ENCODE peak calls at places on chromosome 4, in four cellular contexts. One of them, this sample, is unnamed.

GRCh38 chr4:79390890-79391289 is 17.1 kb downstream of the GK2 start:
- DNase-seq in H1: no peak
- DNase-seq in HepG2: no peak
- DNase-seq in K562: no peak
- DNase-seq in this sample: no peak

GRCh38 chr4:83252782-83253405 is 31.7 kb downstream of the COQ2 start:
- DNase-seq in H1: peak
- DNase-seq in K562: peak
- DNase-seq in HepG2: peak
- DNase-seq in this sample: no peak

GRCh38 chr4:184733654-184734524 is at the start of gene CENPU:
- DNase-seq in HepG2: peak
- DNase-seq in H1: peak
- DNase-seq in K562: peak
- DNase-seq in this sample: peak

GRCh38 chr4:147682755-147683154 is 1.2 kb downstream of the PRMT9 start:
- DNase-seq in HepG2: no peak
- DNase-seq in H1: no peak
- DNase-seq in K562: no peak
- DNase-seq in this sample: no peak

GRCh38 chr4:151034829-151035228 is 19.7 kb upstream of the LRBA start:
- DNase-seq in HepG2: no peak
- DNase-seq in H1: no peak
- DNase-seq in K562: no peak
- DNase-seq in this sample: no peak

GRCh38 chr4:122963222-122963621 is 40.8 kb upstream of the NUDT6 start:
- DNase-seq in H1: no peak
- DNase-seq in K562: no peak
- DNase-seq in HepG2: no peak
- DNase-seq in this sample: no peak

GRCh38 chr4:152165146-152165545 is 370.7 kb downstream of the FBXW7 start:
- DNase-seq in K562: no peak
- DNase-seq in HepG2: no peak
- DNase-seq in H1: peak
- DNase-seq in this sample: no peak

GRCh38 chr4:31923634-31924033 is 1203.5 kb downstream of the PCDH7 start:
- DNase-seq in HepG2: no peak
- DNase-seq in H1: no peak
- DNase-seq in K562: no peak
- DNase-seq in this sample: no peak

GRCh38 chr4:130640583-130640982 is 1544.6 kb downstream of the C4orf33 start:
- DNase-seq in H1: no peak
- DNase-seq in HepG2: no peak
- DNase-seq in K562: no peak
- DNase-seq in this sample: no peak

GRCh38 chr4:125726121-125726520 is 411.4 kb downstream of the FAT4 start:
- DNase-seq in H1: no peak
- DNase-seq in K562: no peak
- DNase-seq in HepG2: no peak
- DNase-seq in this sample: no peak

GRCh38 chr4:152992027-152992426 is 55.9 kb downstream of the FHDC1 start:
- DNase-seq in H1: no peak
- DNase-seq in K562: no peak
- DNase-seq in HepG2: no peak
- DNase-seq in this sample: no peak

GRCh38 chr4:10803944-10804343 is 119.4 kb upstream of the CLNK start:
- DNase-seq in HepG2: no peak
- DNase-seq in H1: no peak
- DNase-seq in K562: no peak
- DNase-seq in this sample: no peak

GRCh38 chr4:14646831-14647230 is 355.4 kb upstream of the CPEB2 start:
- DNase-seq in HepG2: no peak
- DNase-seq in K562: no peak
- DNase-seq in H1: no peak
- DNase-seq in this sample: no peak

GRCh38 chr4:159024266-159024665 is 78.6 kb upstream of the RAPGEF2 start:
- DNase-seq in H1: no peak
- DNase-seq in HepG2: no peak
- DNase-seq in K562: no peak
- DNase-seq in this sample: no peak

GRCh38 chr4:56979674-56980073 is 978 bp downstream of the POLR2B start:
- DNase-seq in HepG2: peak
- DNase-seq in K562: no peak
- DNase-seq in H1: no peak
- DNase-seq in this sample: no peak

GRCh38 chr4:11218692-11219091 is 210.0 kb downstream of the HS3ST1 start:
- DNase-seq in K562: no peak
- DNase-seq in HepG2: no peak
- DNase-seq in H1: no peak
- DNase-seq in this sample: no peak

GRCh38 chr4:181685911-181686310 is 557.3 kb upstream of the TENM3 start:
- DNase-seq in K562: no peak
- DNase-seq in H1: no peak
- DNase-seq in HepG2: no peak
- DNase-seq in this sample: no peak

GRCh38 chr4:158484173-158484885 is 37.4 kb upstream of the RXFP1 start:
- DNase-seq in HepG2: no peak
- DNase-seq in K562: no peak
- DNase-seq in H1: no peak
- DNase-seq in this sample: no peak

GRCh38 chr4:138573246-138573645 is 331.1 kb upstream of the SLC7A11 start:
- DNase-seq in K562: no peak
- DNase-seq in H1: no peak
- DNase-seq in HepG2: no peak
- DNase-seq in this sample: no peak

GRCh38 chr4:75547647-75548387 is 8.0 kb upstream of the ODAPH start:
- DNase-seq in K562: no peak
- DNase-seq in H1: no peak
- DNase-seq in HepG2: peak
- DNase-seq in this sample: no peak

GRCh38 chr4:169238445-169238844 is 32.3 kb downstream of the SH3RF1 start:
- DNase-seq in H1: no peak
- DNase-seq in HepG2: no peak
- DNase-seq in K562: no peak
- DNase-seq in this sample: no peak

GRCh38 chr4:142959156-142959555 is 113.1 kb upstream of the INPP4B start:
- DNase-seq in H1: no peak
- DNase-seq in K562: no peak
- DNase-seq in HepG2: no peak
- DNase-seq in this sample: no peak

GRCh38 chr4:185213341-185213740 is 3.9 kb downstream of the SNX25 start:
- DNase-seq in K562: no peak
- DNase-seq in HepG2: no peak
- DNase-seq in H1: no peak
- DNase-seq in this sample: no peak

GRCh38 chr4:152064282-152064681 is 303.5 kb upstream of the GATB start:
- DNase-seq in HepG2: no peak
- DNase-seq in K562: no peak
- DNase-seq in H1: no peak
- DNase-seq in this sample: no peak

GRCh38 chr4:114349543-114350175 is 248.9 kb upstream of the UGT8 start:
- DNase-seq in HepG2: no peak
- DNase-seq in K562: no peak
- DNase-seq in H1: no peak
- DNase-seq in this sample: no peak

GRCh38 chr4:106708604-106708876 is 327.6 kb downstream of the DKK2 start:
- DNase-seq in HepG2: no peak
- DNase-seq in K562: no peak
- DNase-seq in H1: no peak
- DNase-seq in this sample: no peak

GRCh38 chr4:149914521-149915115 is 99.0 kb upstream of the IQCM start:
- DNase-seq in HepG2: peak
- DNase-seq in K562: peak
- DNase-seq in H1: no peak
- DNase-seq in this sample: no peak

GRCh38 chr4:18691431-18692200 is 670.1 kb upstream of the LCORL start:
- DNase-seq in H1: peak
- DNase-seq in K562: no peak
- DNase-seq in HepG2: peak
- DNase-seq in this sample: no peak

GRCh38 chr4:149344436-149344835 is 471.2 kb downstream of the IQCM start:
- DNase-seq in H1: no peak
- DNase-seq in K562: no peak
- DNase-seq in HepG2: no peak
- DNase-seq in this sample: no peak

GRCh38 chr4:19945501-19945900 is 306.2 kb upstream of the SLIT2 start:
- DNase-seq in HepG2: no peak
- DNase-seq in K562: no peak
- DNase-seq in H1: no peak
- DNase-seq in this sample: no peak

GRCh38 chr4:43496188-43496587 is 603.7 kb downstream of the GRXCR1 start:
- DNase-seq in HepG2: no peak
- DNase-seq in H1: no peak
- DNase-seq in K562: no peak
- DNase-seq in this sample: no peak

GRCh38 chr4:56253631-56254241 is 133.6 kb downstream of the AASDH start:
- DNase-seq in H1: no peak
- DNase-seq in HepG2: no peak
- DNase-seq in K562: no peak
- DNase-seq in this sample: no peak

GRCh38 chr4:110878992-110879391 is 256.1 kb upstream of the PITX2 start:
- DNase-seq in K562: no peak
- DNase-seq in HepG2: no peak
- DNase-seq in H1: no peak
- DNase-seq in this sample: no peak

GRCh38 chr4:76590847-76591281 is 155.8 kb downstream of the SHROOM3 start:
- DNase-seq in K562: no peak
- DNase-seq in HepG2: no peak
- DNase-seq in H1: no peak
- DNase-seq in this sample: no peak
- TF ChIP-seq POLR2AphosphoS5 in K562: no peak
- TF ChIP-seq POLR2AphosphoS5 in HepG2: no peak
- TF ChIP-seq POLR2AphosphoS5 in H1: no peak
- TF ChIP-seq POLR2AphosphoS5 in this sample: no peak

DNA sequence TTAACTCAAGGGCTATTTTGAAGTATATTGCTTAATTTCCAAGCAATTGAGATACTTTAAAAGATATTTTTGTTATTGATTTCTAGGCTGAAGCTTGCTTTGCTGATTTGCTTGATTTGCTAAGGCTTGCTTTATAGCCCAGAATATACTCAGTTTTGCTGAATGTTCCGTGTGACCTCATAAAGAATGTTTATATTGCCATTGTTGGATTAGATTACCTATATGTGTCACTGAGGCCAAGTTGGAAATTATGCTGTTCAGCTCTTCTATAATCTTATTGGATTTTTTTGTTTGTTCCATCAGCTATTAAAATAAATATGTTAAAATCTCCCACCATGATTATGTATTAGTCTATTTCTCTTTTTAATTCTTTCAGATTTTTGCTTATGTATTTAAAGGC is 13.0 kb downstream of the TBC1D19 start:
- DNase-seq in HepG2: no peak
- DNase-seq in H1: no peak
- DNase-seq in K562: no peak
- DNase-seq in this sample: no peak
- TF ChIP-seq KDM1A in HepG2: no peak
- TF ChIP-seq KDM1A in H1: no peak
- TF ChIP-seq KDM1A in K562: no peak
- TF ChIP-seq KDM1A in this sample: no peak

DNA sequence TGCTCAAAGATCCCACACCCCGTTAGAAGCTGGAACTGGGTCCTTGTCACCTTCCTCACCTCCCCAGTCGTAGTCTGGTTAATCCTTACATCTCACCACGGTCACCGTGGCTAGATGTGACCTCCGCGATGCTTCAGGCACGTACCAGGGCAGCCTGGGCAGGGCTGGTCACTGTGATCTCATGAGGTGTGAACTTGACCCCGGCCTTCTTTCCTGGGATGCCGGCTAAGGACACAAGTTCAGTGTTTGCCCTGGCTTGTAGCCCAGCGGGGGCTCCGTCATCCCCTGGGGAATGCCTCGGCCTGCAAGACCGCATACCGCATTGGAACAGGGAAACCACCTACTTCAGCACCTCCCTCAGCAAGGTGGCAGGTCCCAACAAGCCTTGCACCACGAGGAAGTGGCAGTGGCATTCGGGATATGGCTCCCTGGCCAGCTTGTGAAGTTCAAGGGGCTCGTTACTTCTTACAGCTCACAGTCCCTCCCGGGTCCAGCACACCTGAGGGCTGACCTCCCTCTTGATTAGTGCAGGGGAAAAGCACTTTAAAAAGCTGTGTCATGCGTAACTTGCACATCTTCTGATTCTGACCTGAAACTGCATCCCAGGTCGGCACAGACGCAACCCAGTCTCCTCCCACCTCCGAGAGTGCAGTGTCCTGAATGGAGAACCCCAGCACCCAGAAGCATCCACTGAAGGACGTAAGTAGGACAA is 25.9 kb downstream of the NOP14 start:
- DNase-seq in HepG2: peak
- DNase-seq in K562: no peak
- DNase-seq in H1: no peak
- DNase-seq in this sample: peak
- TF ChIP-seq POLR2AphosphoS5 in HepG2: peak
- TF ChIP-seq POLR2AphosphoS5 in K562: peak
- TF ChIP-seq POLR2AphosphoS5 in H1: peak
- TF ChIP-seq POLR2AphosphoS5 in this sample: peak

DNA sequence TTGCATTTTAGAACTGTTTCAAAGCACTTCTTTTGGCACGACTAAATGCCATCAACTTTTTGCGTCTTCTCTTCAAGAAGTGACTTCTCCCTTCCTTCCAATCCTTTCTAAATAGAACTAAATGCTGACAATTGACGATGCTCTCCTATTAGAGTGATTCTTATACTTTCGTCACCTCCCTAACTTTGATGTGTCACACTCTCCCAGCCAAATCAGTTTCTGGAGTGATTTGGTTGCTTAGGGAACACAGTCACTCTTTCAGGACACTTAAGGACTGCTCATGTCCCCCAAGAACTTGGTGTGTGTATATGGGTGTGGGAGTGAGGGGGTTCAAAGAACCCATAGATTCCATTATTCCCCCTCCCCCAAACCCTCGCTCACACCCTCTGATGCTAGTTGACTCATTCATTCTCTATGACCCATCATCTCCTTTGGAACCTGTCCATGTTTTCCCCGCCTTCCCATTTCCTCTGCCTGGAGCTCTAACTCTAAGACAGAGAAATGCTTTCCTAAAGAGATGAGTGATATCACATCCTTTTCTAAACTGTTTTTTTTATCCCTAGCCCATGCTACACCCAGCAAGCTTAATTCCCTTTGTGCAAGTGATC is 26.8 kb upstream of the AREG start:
- DNase-seq in K562: no peak
- DNase-seq in HepG2: no peak
- DNase-seq in H1: no peak
- DNase-seq in this sample: no peak
- TF ChIP-seq KDM1A in K562: no peak
- TF ChIP-seq KDM1A in HepG2: no peak
- TF ChIP-seq KDM1A in H1: no peak
- TF ChIP-seq KDM1A in this sample: no peak

GRCh38 chr4:8274772-8275241 is 5.3 kb downstream of the HTRA3 start:
- DNase-seq in K562: no peak
- DNase-seq in H1: no peak
- DNase-seq in HepG2: no peak
- DNase-seq in this sample: no peak
- TF ChIP-seq POLR2AphosphoS5 in K562: no peak
- TF ChIP-seq POLR2AphosphoS5 in H1: no peak
- TF ChIP-seq POLR2AphosphoS5 in HepG2: no peak
- TF ChIP-seq POLR2AphosphoS5 in this sample: no peak

GRCh38 chr4:1683371-1683902 is 676 bp downstream of the FAM53A start:
- DNase-seq in H1: no peak
- DNase-seq in K562: no peak
- DNase-seq in HepG2: no peak
- DNase-seq in this sample: no peak
- TF ChIP-seq KDM1A in H1: no peak
- TF ChIP-seq KDM1A in K562: no peak
- TF ChIP-seq KDM1A in HepG2: no peak
- TF ChIP-seq KDM1A in this sample: no peak

GRCh38 chr4:90183254-90183653 is 56.1 kb downstream of the CCSER1 start:
- DNase-seq in H1: no peak
- DNase-seq in HepG2: no peak
- DNase-seq in K562: no peak
- DNase-seq in this sample: no peak
- TF ChIP-seq POLR2AphosphoS5 in H1: no peak
- TF ChIP-seq POLR2AphosphoS5 in HepG2: no peak
- TF ChIP-seq POLR2AphosphoS5 in K562: no peak
- TF ChIP-seq POLR2AphosphoS5 in this sample: no peak

This sample was measured in GM12878.